ENCODE peak calls at places on chromosome 15, in seven cellular contexts. M is fibroblast of pulmonary artery; Y is brain microvascular endothelial cell; X is tibial artery; B is stomach; N is CD8-positive, alpha-beta T cell; A is AG04450. G is an unnamed sample.

GRCh38 chr15:92425578-92426225 is 32.0 kb downstream of the ST8SIA2 start:
- DNase-seq in M (no peak), Y (no peak), X (no peak), B (no peak), N (no peak), A (no peak), G (no peak)

GRCh38 chr15:81284256-81285031 is 39.5 kb downstream of the STARD5 start:
- DNase-seq in M (no peak), Y (no peak), X (no peak), B (no peak), N (no peak), A (no peak), G (no peak)

GRCh38 chr15:59199775-59200465 is 6.7 kb upstream of the LDHAL6B start:
- DNase-seq in M (peak), Y (peak), X (peak), B (no peak), N (no peak), A (no peak), G (peak)

GRCh38 chr15:74635228-74635627 is 19.6 kb downstream of the CLK3 start:
- DNase-seq in M (peak), Y (peak), X (peak), B (peak), N (peak), A (no peak), G (peak)

GRCh38 chr15:63042879-63043340 is 363 bp downstream of the TPM1 start:
- DNase-seq in M (no peak), Y (no peak), X (no peak), B (no peak), N (no peak), A (no peak), G (peak)

GRCh38 chr15:31150732-31151212 is 49.2 kb upstream of the TRPM1 start:
- DNase-seq in M (no peak), Y (no peak), X (no peak), B (no peak), N (no peak), A (no peak), G (no peak)

GRCh38 chr15:67745059-67745993 is 80.0 kb upstream of the SKOR1 start:
- DNase-seq in M (peak), Y (no peak), X (no peak), B (no peak), N (no peak), A (no peak), G (peak)

GRCh38 chr15:82393671-82394070 is 35.9 kb upstream of the GOLGA6L9 start:
- DNase-seq in M (no peak), Y (peak), X (no peak), B (no peak), N (no peak), A (no peak), G (peak)

GRCh38 chr15:101657968-101658784 is 6.0 kb upstream of the TM2D3 start:
- DNase-seq in M (no peak), Y (no peak), X (no peak), B (no peak), N (no peak), A (no peak), G (no peak)

GRCh38 chr15:57534279-57534678 is 57.4 kb upstream of the MYZAP start:
- DNase-seq in M (peak), Y (no peak), X (no peak), B (no peak), N (no peak), A (no peak), G (no peak)

GRCh38 chr15:48877630-48878595 is at the start of gene EID1:
- DNase-seq in M (peak), Y (peak), X (peak), B (peak), N (peak), A (peak), G (peak)

GRCh38 chr15:25725758-25726157 is 137.4 kb downstream of the ATP10A start:
- DNase-seq in M (no peak), Y (no peak), X (no peak), B (peak), N (no peak), A (no peak), G (no peak)

GRCh38 chr15:67013696-67014095 is 51.7 kb upstream of the SMAD3 start:
- DNase-seq in M (peak), Y (peak), X (no peak), B (no peak), N (no peak), A (peak), G (peak)

GRCh38 chr15:69114231-69114937 is 46.1 kb upstream of the GLCE start:
- DNase-seq in M (no peak), Y (no peak), X (no peak), B (no peak), N (no peak), A (no peak), G (no peak)

GRCh38 chr15:44082558-44083151 is 112.4 kb downstream of the FRMD5 start:
- DNase-seq in M (peak), Y (no peak), X (no peak), B (no peak), N (no peak), A (no peak), G (peak)

GRCh38 chr15:98554272-98555172 is 93.8 kb upstream of the IGF1R start:
- DNase-seq in M (no peak), Y (no peak), X (no peak), B (no peak), N (no peak), A (no peak), G (no peak)

GRCh38 chr15:70761931-70762468 is 1.4 kb downstream of the UACA start:
- DNase-seq in M (no peak), Y (no peak), X (no peak), B (no peak), N (no peak), A (no peak), G (no peak)

GRCh38 chr15:98874359-98874758 is 133.2 kb downstream of the PGPEP1L start:
- DNase-seq in M (no peak), Y (no peak), X (no peak), B (no peak), N (no peak), A (no peak), G (no peak)

GRCh38 chr15:45064386-45064785 is 41.4 kb downstream of the SORD start:
- DNase-seq in M (peak), Y (peak), X (no peak), B (peak), N (no peak), A (peak), G (peak)

GRCh38 chr15:55589297-55589696 is 1.2 kb upstream of the PYGO1 start:
- DNase-seq in M (no peak), Y (no peak), X (no peak), B (no peak), N (no peak), A (no peak), G (no peak)
- H3K4me3 ChIP-seq in M (peak), Y (peak), X (peak), B (peak), N (no peak), A (peak), G (peak)

DNA sequence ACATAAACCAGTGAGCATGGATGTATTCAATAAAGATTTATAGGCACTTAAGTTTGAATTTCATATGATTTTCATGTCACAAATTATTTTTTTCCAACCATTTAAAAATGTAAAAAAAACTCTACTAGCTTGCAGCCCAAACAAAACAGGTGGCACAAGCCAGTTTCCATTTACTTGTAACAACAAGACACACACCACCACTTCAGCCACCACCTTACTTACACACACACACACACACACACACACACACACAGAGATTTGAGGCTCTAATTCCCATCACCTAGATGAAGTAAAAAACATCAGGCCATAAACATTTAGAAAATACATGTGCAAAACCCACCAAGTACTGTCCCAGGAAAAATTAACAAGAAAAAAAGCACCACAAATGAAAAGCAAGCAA is 25.3 kb downstream of the MYO9A start:
- DNase-seq in M (no peak), Y (no peak), X (no peak), B (no peak), N (no peak), A (no peak), G (no peak)
- TF ChIP-seq CTCF in M (no peak), Y (no peak), X (no peak), B (no peak), N (no peak), A (no peak), G (no peak)

DNA sequence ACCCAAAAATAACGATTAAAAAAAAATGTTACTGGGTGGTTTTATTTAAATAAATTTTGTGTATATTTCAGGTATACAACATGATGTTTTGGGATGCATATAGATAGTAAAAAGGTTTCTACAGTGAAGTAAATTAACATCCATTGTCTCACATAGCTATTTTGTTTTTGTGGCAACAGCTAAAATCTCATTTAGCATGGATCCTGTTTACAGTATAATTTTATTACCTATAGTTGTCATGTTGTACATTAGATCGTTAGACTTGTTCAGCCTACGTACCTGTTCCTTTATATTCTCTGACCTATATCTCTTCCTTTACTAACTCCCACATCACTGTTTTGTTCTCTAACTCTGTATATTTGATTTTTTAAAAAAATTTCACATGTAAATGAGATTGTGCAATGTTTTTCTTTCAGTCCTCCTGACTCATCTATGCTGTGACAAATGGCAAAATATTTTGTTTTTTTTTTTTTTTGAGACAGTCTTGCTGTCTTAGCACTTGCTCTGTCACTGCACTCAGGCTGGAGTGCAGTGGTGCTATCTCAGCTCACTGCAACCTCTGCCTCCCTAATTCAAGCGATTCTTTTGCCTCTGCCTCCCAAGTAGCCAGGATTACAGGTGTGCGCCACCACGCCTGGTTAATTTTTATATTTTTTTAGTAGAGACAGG is 45.6 kb downstream of the OIP5 start:
- DNase-seq in M (peak), Y (no peak), X (no peak), B (no peak), N (no peak), A (no peak), G (peak)
- H3K4me3 ChIP-seq in M (no peak), Y (no peak), X (no peak), B (no peak), N (no peak), A (no peak), G (no peak)

GRCh38 chr15:38867556-38867955 is 302.9 kb upstream of the RASGRP1 start:
- DNase-seq in M (no peak), Y (no peak), X (no peak), B (no peak), N (no peak), A (no peak), G (peak)

GRCh38 chr15:38862104-38862503 is 297.5 kb upstream of the RASGRP1 start:
- DNase-seq in M (no peak), Y (no peak), X (no peak), B (no peak), N (no peak), A (no peak), G (no peak)

GRCh38 chr15:38864122-38864521 is 299.5 kb upstream of the RASGRP1 start:
- DNase-seq in M (no peak), Y (no peak), X (no peak), B (no peak), N (no peak), A (no peak), G (no peak)

GRCh38 chr15:38863381-38863780 is 298.8 kb upstream of the RASGRP1 start:
- DNase-seq in M (no peak), Y (no peak), X (no peak), B (no peak), N (no peak), A (no peak), G (no peak)

DNA sequence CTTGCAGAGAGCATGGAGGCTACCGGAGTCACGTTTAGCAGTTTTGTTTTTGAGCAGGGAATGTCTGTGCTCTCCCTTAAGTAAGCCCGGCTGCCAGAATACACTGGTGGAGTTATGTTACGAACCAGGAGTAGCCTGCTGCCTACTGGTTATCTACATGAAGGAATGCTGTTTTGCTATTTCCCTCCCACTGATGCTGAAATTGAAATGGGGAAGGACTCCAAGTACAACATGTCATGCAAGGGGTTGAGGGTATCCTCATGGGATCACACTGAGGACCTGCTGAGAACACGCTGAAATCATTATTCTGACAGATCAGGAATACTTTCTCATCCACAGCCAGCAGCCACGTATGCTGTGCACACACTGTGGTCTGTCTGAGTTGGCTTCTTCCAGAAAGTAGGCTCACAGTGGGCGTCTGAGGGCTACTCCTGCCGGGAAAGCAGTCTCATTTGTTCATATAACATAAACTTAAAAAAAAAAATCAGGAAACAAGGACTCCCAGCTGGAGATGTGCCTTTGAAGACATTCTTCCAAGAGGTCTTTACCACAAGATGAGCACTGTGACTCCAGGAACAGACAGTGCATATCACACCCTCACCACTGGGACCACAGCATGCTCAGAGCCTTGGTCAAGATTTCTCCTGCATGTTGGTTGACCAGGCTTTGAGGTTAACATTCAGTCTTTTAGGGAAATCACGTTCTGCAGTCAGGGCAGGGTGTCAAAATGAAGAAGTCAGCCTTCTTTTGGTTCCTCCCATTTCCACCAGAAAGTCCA is 300.4 kb upstream of the RASGRP1 start:
- DNase-seq in M (peak), Y (peak), X (peak), B (no peak), N (no peak), A (peak), G (peak)
- TF ChIP-seq CTCF in M (peak), Y (peak), X (no peak), B (no peak), N (no peak), A (peak), G (peak)

GRCh38 chr15:65050270-65050669 is 5.1 kb downstream of the SLC51B start:
- DNase-seq in M (no peak), Y (no peak), X (no peak), B (no peak), N (no peak), A (no peak), G (no peak)
- H3K4me3 ChIP-seq in M (no peak), Y (no peak), X (no peak), B (no peak), N (no peak), A (no peak), G (no peak)